ENCODE peak calls at places on chromosome X, in six cellular contexts. P, Z, M, J, U and X are unnamed samples. For H3K36me3, the result is how much of the 10 kb centered on the place peaks cover.

GRCh38 chrX:32195611-32196010 is 1015.7 kb downstream of the DMD start:
- DNase-seq in P (no peak), Z (no peak), M (no peak), J (no peak), U (no peak), X (no peak)

GRCh38 chrX:130575831-130576404 is 174.1 kb downstream of the RBMX2 start:
- DNase-seq in P (peak), Z (peak), M (no peak), J (peak), U (peak), X (no peak)

GRCh38 chrX:2397648-2398340 is 103.0 kb downstream of the DHRSX start:
- DNase-seq in P (no peak), Z (no peak), M (no peak), J (no peak), U (no peak), X (no peak)

GRCh38 chrX:51614353-51614752 is 4.4 kb downstream of the CENPVL3 start:
- DNase-seq in P (no peak), Z (no peak), M (no peak), J (no peak), U (no peak), X (no peak)

GRCh38 chrX:87664381-87664780 is 146.8 kb downstream of the KLHL4 start:
- DNase-seq in P (no peak), Z (no peak), M (no peak), J (no peak), U (no peak), X (no peak)

GRCh38 chrX:13220916-13221315 is 98.9 kb downstream of the ATXN3L start:
- DNase-seq in P (no peak), Z (no peak), M (no peak), J (no peak), U (no peak), X (no peak)

GRCh38 chrX:15883540-15883863 is 28.9 kb upstream of the AP1S2 start:
- DNase-seq in P (no peak), Z (no peak), M (no peak), J (no peak), U (no peak), X (no peak)

GRCh38 chrX:646796-647195 is 16.2 kb downstream of the SHOX start:
- DNase-seq in P (no peak), Z (peak), M (no peak), J (no peak), U (no peak), X (no peak)

GRCh38 chrX:48890934-48891401 is 6.6 kb downstream of the TIMM17B start:
- DNase-seq in P (no peak), Z (no peak), M (no peak), J (peak), U (peak), X (peak)

GRCh38 chrX:130878350-130879341 is 24.4 kb downstream of the ENOX2 start:
- DNase-seq in P (peak), Z (no peak), M (no peak), J (peak), U (no peak), X (no peak)

GRCh38 chrX:72604705-72605104 is 32.1 kb upstream of the HDAC8 start:
- DNase-seq in P (no peak), Z (no peak), M (no peak), J (no peak), U (no peak), X (no peak)

GRCh38 chrX:65667503-65668355 is at the start of gene MSN:
- DNase-seq in P (peak), Z (peak), M (no peak), J (peak), U (peak), X (peak)

GRCh38 chrX:57752866-57753265 is 72.8 kb upstream of the NLRP2B start:
- DNase-seq in P (no peak), Z (no peak), M (no peak), J (no peak), U (no peak), X (no peak)

GRCh38 chrX:145213504-145213903 is 33.8 kb upstream of the SPANXN1 start:
- DNase-seq in P (no peak), Z (no peak), M (no peak), J (no peak), U (no peak), X (no peak)

GRCh38 chrX:45622538-45622937 is 421.9 kb upstream of the DIPK2B start:
- DNase-seq in P (no peak), Z (no peak), M (no peak), J (no peak), U (no peak), X (no peak)

GRCh38 chrX:151801980-151802379 is 67.4 kb downstream of the CNGA2 start:
- DNase-seq in P (no peak), Z (no peak), M (no peak), J (no peak), U (no peak), X (no peak)

GRCh38 chrX:148658115-148658725 is 157.8 kb downstream of the AFF2 start:
- DNase-seq in P (no peak), Z (no peak), M (no peak), J (no peak), U (no peak), X (no peak)

GRCh38 chrX:150361070-150361776 is 1.9 kb upstream of the MAMLD1 start:
- DNase-seq in P (peak), Z (peak), M (no peak), J (peak), U (peak), X (peak)

GRCh38 chrX:154298312-154298711 is 2.7 kb downstream of the TKTL1 start:
- DNase-seq in P (no peak), Z (no peak), M (no peak), J (no peak), U (no peak), X (no peak)

GRCh38 chrX:3585719-3586118 is 127.7 kb downstream of the PRKX start:
- DNase-seq in P (no peak), Z (no peak), M (no peak), J (no peak), U (no peak), X (no peak)

GRCh38 chrX:28847423-28847822 is 260.2 kb downstream of the IL1RAPL1 start:
- DNase-seq in P (no peak), Z (no peak), M (no peak), J (no peak), U (no peak), X (no peak)

GRCh38 chrX:13893826-13894225 is 76.9 kb upstream of the GPM6B start:
- DNase-seq in P (no peak), Z (no peak), M (no peak), J (no peak), U (peak), X (no peak)

GRCh38 chrX:128929281-128930057 is 593.8 kb downstream of the SMARCA1 start:
- DNase-seq in P (peak), Z (no peak), M (no peak), J (no peak), U (no peak), X (no peak)

GRCh38 chrX:140710710-140711109 is 1.2 kb downstream of the LINC00632 start:
- DNase-seq in P (no peak), Z (no peak), M (no peak), J (no peak), U (no peak), X (no peak)

GRCh38 chrX:94361241-94361640 is 687.2 kb downstream of the FAM133A start:
- DNase-seq in P (no peak), Z (no peak), M (no peak), J (no peak), U (no peak), X (no peak)

GRCh38 chrX:107470971-107471370 is 21.5 kb downstream of the FRMPD3 start:
- DNase-seq in P (no peak), Z (no peak), M (no peak), J (no peak), U (no peak), X (no peak)

GRCh38 chrX:49210406-49210805 is 10.4 kb upstream of the SYP start:
- DNase-seq in P (no peak), Z (no peak), M (no peak), J (no peak), U (no peak), X (no peak)

GRCh38 chrX:136228808-136229207 is 22.4 kb downstream of the MAP7D3 start:
- DNase-seq in P (no peak), Z (no peak), M (no peak), J (no peak), U (no peak), X (no peak)
- H3K27ac ChIP-seq in P (no peak), Z (no peak), M (no peak), J (no peak), U (no peak), X (no peak)

DNA sequence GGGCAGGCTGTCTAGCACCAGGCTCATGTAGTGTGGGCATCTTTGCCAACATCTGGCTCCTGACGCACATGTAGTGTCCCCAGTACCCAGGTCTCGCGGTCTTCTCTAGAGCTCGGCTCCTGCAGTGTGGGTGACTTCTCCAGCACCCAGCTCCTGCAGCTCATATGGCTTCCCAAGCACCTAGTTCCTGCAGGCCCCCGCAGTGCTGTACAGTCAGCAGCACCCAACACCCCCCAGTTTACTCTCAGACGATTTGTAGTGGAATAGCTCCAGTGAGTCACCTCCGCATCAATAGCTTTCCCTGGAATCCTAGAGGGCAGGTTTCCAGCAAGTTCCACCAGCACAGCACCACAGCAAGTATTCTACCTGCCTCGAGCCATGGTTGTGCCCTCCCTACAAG is 30.9 kb downstream of the ZNF41 start:
- DNase-seq in P (no peak), Z (no peak), M (no peak), J (no peak), U (no peak), X (no peak)
- H3K36me3 ChIP-seq in P (under half), Z (under half), M (half or more), J (under half), U (under half), X (half or more)

DNA sequence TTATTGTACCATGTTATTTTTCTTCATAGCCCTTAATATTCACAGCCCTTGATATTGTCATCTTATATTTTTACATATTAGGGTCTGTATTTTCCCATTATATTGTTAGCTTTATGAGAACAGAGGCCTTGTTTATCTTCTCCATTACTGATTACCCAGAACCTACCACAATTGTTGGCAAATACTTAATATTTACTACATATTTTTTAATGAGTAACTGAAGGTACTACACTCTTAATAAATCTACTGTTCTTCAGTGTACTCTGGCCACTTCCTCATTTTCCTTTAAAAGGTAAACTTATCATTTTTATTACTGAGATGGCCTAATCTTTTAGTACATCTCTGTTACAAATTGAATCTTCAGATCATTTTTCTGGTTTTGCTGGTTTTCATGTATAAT is 133.5 kb downstream of the COL4A5 start:
- DNase-seq in P (no peak), Z (no peak), M (no peak), J (no peak), U (no peak), X (no peak)
- H3K27ac ChIP-seq in P (no peak), Z (no peak), M (no peak), J (no peak), U (no peak), X (no peak)

GRCh38 chrX:136742721-136743379 is 37.9 kb downstream of the ARHGEF6 start:
- DNase-seq in P (no peak), Z (no peak), M (no peak), J (no peak), U (no peak), X (no peak)
- H3K36me3 ChIP-seq in P (under half), Z (under half), M (under half), J (under half), U (under half), X (under half)